ENCODE peak calls at places on chromosomes 6 and 20, in nine cellular contexts. E, X, U, J, I, A, M, D and B are unnamed samples.

GRCh38 chr6:117497237-117497636 is 14.8 kb downstream of the DCBLD1 start:
- DNase-seq in A (no peak), D (no peak), M (no peak), U (no peak), I (no peak), J (no peak), X (no peak), E (no peak), B (no peak)

GRCh38 chr20:46999821-47000465 is 105.3 kb downstream of the EYA2 start:
- DNase-seq in X (no peak), E (no peak), I (peak), A (no peak), M (no peak), U (no peak), J (no peak), D (no peak), B (no peak)

GRCh38 chr6:1325471-1326309 is 13.8 kb downstream of the FOXQ1 start:
- DNase-seq in J (peak), I (no peak), D (no peak), E (peak), X (no peak), M (no peak), A (no peak), U (no peak), B (no peak)

GRCh38 chr6:32954212-32954745 is 1.4 kb upstream of the HLA-DMA start:
- DNase-seq in D (no peak), J (no peak), U (no peak), E (no peak), I (no peak), X (no peak), A (no peak), M (no peak), B (no peak)

GRCh38 chr6:169328112-169328801 is 74.6 kb upstream of the THBS2 start:
- DNase-seq in E (peak), M (no peak), I (no peak), U (no peak), D (no peak), A (no peak), J (peak), X (no peak), B (no peak)

GRCh38 chr6:134173936-134174789 is 121.7 kb upstream of the SLC2A12 start:
- DNase-seq in E (peak), A (peak), I (peak), D (peak), X (peak), U (peak), M (peak), J (peak), B (peak)

GRCh38 chr6:151351146-151351700 is 40.1 kb downstream of the ZBTB2 start:
- DNase-seq in U (no peak), E (no peak), I (no peak), A (no peak), J (no peak), X (no peak), M (no peak), D (no peak), B (no peak)

GRCh38 chr6:37306026-37306425 is 47.8 kb upstream of the RNF8 start:
- DNase-seq in E (no peak), J (no peak), U (no peak), D (no peak), X (no peak), M (no peak), I (no peak), A (no peak), B (no peak)

GRCh38 chr6:7115452-7116223 is 7.9 kb downstream of the RREB1 start:
- DNase-seq in M (no peak), E (no peak), U (no peak), I (no peak), D (no peak), A (no peak), X (no peak), J (no peak), B (no peak)

GRCh38 chr20:54146672-54147071 is 27.1 kb downstream of the CYP24A1 start:
- DNase-seq in A (no peak), J (no peak), M (no peak), X (no peak), E (no peak), U (no peak), D (no peak), I (no peak), B (no peak)

GRCh38 chr6:168794515-168794914 is 353.5 kb downstream of the SMOC2 start:
- DNase-seq in E (no peak), M (no peak), X (no peak), U (no peak), I (no peak), D (no peak), A (no peak), J (no peak), B (no peak)

GRCh38 chr20:2357114-2357513 is 23.6 kb upstream of the TGM6 start:
- DNase-seq in U (no peak), J (peak), E (no peak), D (no peak), I (no peak), X (no peak), A (no peak), M (no peak), B (no peak)

GRCh38 chr20:40459299-40459698 is 229.7 kb downstream of the MAFB start:
- DNase-seq in E (no peak), I (no peak), D (no peak), U (no peak), J (no peak), X (no peak), A (no peak), M (no peak), B (no peak)

GRCh38 chr20:50379049-50379990 is 130.9 kb upstream of the PTPN1 start:
- DNase-seq in E (peak), I (peak), M (no peak), U (no peak), X (peak), J (peak), A (no peak), D (no peak), B (peak)

GRCh38 chr6:44202332-44202971 is 14.3 kb upstream of the MYMX start:
- DNase-seq in U (no peak), X (no peak), J (no peak), A (no peak), M (no peak), E (no peak), D (no peak), I (no peak), B (no peak)

GRCh38 chr20:38247166-38247509 is 13.4 kb downstream of the KIAA1755 start:
- DNase-seq in I (no peak), U (no peak), D (no peak), E (no peak), M (no peak), X (no peak), A (no peak), J (no peak), B (no peak)

GRCh38 chr20:32252189-32252588 is 25.3 kb upstream of the KIF3B start:
- DNase-seq in X (no peak), E (no peak), U (no peak), J (no peak), A (peak), I (no peak), M (no peak), D (no peak), B (no peak)

GRCh38 chr6:112879920-112880413 is 532.8 kb downstream of the RFPL4B start:
- DNase-seq in E (no peak), U (peak), I (no peak), A (peak), M (no peak), X (peak), D (no peak), J (no peak), B (peak)

GRCh38 chr6:141212296-141212695 is 920.4 kb upstream of the GJE1 start:
- DNase-seq in I (no peak), M (peak), D (no peak), A (no peak), J (peak), U (no peak), E (no peak), X (no peak), B (no peak)

GRCh38 chr6:106442351-106442750 is 81.8 kb downstream of the CRYBG1 start:
- DNase-seq in J (no peak), E (no peak), D (no peak), U (no peak), X (no peak), I (no peak), M (no peak), A (no peak), B (no peak)

GRCh38 chr6:64683682-64684081 is 1023.3 kb downstream of the EYS start:
- DNase-seq in M (peak), E (no peak), U (peak), X (no peak), D (no peak), J (no peak), I (no peak), A (no peak), B (no peak)

GRCh38 chr6:95545226-95545625 is 32.1 kb upstream of the MANEA start:
- DNase-seq in E (no peak), I (no peak), M (no peak), X (no peak), U (no peak), A (no peak), D (no peak), J (no peak), B (peak)

GRCh38 chr6:42453649-42454427 is 2.1 kb upstream of the TRERF1 start:
- DNase-seq in E (peak), J (peak), U (peak), X (peak), I (peak), D (no peak), M (peak), A (peak), B (peak)

GRCh38 chr20:48238326-48238725 is 453.0 kb upstream of the SULF2 start:
- DNase-seq in D (no peak), M (no peak), I (no peak), E (peak), U (no peak), J (peak), X (no peak), A (no peak), B (no peak)

GRCh38 chr6:84554069-84554468 is 210.3 kb downstream of the TBX18 start:
- DNase-seq in D (no peak), U (no peak), I (no peak), X (no peak), J (peak), E (no peak), M (no peak), A (no peak), B (no peak)

GRCh38 chr6:1170793-1171192 is 141.1 kb upstream of the FOXQ1 start:
- DNase-seq in E (no peak), M (no peak), I (no peak), U (no peak), X (no peak), D (no peak), A (no peak), J (no peak), B (no peak)

GRCh38 chr6:139367810-139368321 is 6.6 kb downstream of the CITED2 start:
- DNase-seq in M (peak), E (no peak), J (peak), X (no peak), U (no peak), D (no peak), I (no peak), A (no peak), B (peak)

GRCh38 chr6:111604259-111605099 is 1.2 kb downstream of the TRAF3IP2 start:
- DNase-seq in J (peak), X (peak), U (no peak), A (no peak), E (peak), I (no peak), D (no peak), M (no peak), B (peak)